ENCODE peak calls at places on chromosomes 16 and 17, in four cellular contexts. T is heart left ventricle, P is A549, Q is cardiac muscle cell. G is an unnamed sample.

GRCh38 chr16:66925322-66925840 is at the start of gene RRAD:
- DNase-seq in T (peak), P (no peak), Q (peak), G (no peak)

GRCh38 chr17:81926451-81927144 is 937 bp downstream of the MAFG start:
- DNase-seq in T (peak), P (peak), Q (peak), G (peak)

GRCh38 chr17:28985950-28986713 is 19.7 kb downstream of the SEZ6 start:
- DNase-seq in T (no peak), P (no peak), Q (no peak), G (peak)

GRCh38 chr16:22788190-22788530 is 25.8 kb upstream of the HS3ST2 start:
- DNase-seq in T (no peak), P (no peak), Q (no peak), G (no peak)

GRCh38 chr17:15951368-15952047 is 6.6 kb downstream of the ADORA2B start:
- DNase-seq in T (no peak), P (no peak), Q (no peak), G (no peak)

GRCh38 chr17:79948918-79949645 is 86.6 kb downstream of the TBC1D16 start:
- DNase-seq in T (peak), P (no peak), Q (no peak), G (no peak)

GRCh38 chr16:31273676-31274075 is 13.9 kb downstream of the ITGAM start:
- DNase-seq in T (no peak), P (no peak), Q (no peak), G (no peak)

GRCh38 chr16:62965831-62966230 is 929.6 kb upstream of the CDH8 start:
- DNase-seq in T (no peak), P (no peak), Q (no peak), G (no peak)

GRCh38 chr17:49522329-49522890 is 27.3 kb downstream of the NGFR start:
- DNase-seq in T (no peak), P (no peak), Q (no peak), G (no peak)

GRCh38 chr17:35170968-35171771 is 23.0 kb downstream of the SLC35G3 start:
- DNase-seq in T (no peak), P (peak), Q (peak), G (no peak)

DNA sequence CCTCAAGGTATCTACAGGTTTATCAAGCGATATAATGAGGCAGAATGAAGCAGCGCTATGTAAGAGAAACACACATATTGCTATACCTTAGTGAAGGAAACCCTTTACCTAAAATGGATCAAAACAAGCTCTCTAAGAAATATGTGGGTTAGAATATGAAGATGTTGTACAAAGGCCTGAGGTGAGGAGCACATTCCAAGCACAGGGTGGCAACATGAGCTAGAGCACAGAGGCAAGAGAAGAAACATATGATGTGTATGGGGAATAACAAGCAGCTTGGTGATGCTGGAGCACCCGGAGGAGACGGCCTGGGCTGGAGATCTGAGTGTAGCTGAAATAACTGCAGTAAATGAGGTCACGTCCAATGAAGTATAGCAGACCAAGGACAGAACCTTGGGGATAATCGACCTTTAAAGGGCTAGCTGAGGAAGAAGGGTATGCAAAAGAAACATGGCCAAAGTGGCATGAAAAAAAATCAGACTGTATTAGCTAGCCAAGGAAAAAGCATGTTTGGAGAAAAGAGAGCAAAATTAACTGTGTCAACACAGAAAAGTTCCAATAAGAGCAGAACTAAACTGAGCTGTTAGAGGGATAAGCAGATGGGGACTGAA is 44.0 kb downstream of the MARVELD3 start:
- DNase-seq in T (no peak), P (peak), Q (peak), G (no peak)
- TF ChIP-seq CTCF in T (no peak), P (no peak), Q (no peak), G (no peak)

GRCh38 chr16:85446846-85447656 is 166.1 kb upstream of the GSE1 start:
- DNase-seq in T (no peak), P (no peak), Q (no peak), G (no peak)
- TF ChIP-seq CTCF in T (no peak), P (no peak), Q (no peak), G (no peak)

GRCh38 chr16:57244767-57245471 is at the start of gene ARL2BP:
- DNase-seq in T (peak), P (peak), Q (peak), G (peak)
- TF ChIP-seq CTCF in T (no peak), P (peak), Q (no peak), G (no peak)

GRCh38 chr17:9183297-9183696 is 162.0 kb downstream of the NTN1 start:
- DNase-seq in T (no peak), P (no peak), Q (no peak), G (no peak)

GRCh38 chr17:9181640-9182039 is 160.3 kb downstream of the NTN1 start:
- DNase-seq in T (no peak), P (no peak), Q (no peak), G (no peak)

GRCh38 chr17:9177212-9177611 is 155.9 kb downstream of the NTN1 start:
- DNase-seq in T (peak), P (no peak), Q (peak), G (no peak)

GRCh38 chr17:9178319-9178718 is 157.0 kb downstream of the NTN1 start:
- DNase-seq in T (no peak), P (no peak), Q (no peak), G (no peak)

GRCh38 chr17:9179602-9180001 is 158.3 kb downstream of the NTN1 start:
- DNase-seq in T (no peak), P (no peak), Q (no peak), G (no peak)
- TF ChIP-seq CTCF in T (no peak), P (no peak), Q (no peak), G (no peak)

GRCh38 chr17:42403150-42403549 is 14.9 kb upstream of the STAT3 start:
- DNase-seq in T (no peak), P (no peak), Q (no peak), G (peak)
- TF ChIP-seq CTCF in T (no peak), P (peak), Q (peak), G (peak)

GRCh38 chr17:34163123-34163522 is 92.0 kb upstream of the CCL2 start:
- DNase-seq in T (no peak), P (no peak), Q (no peak), G (no peak)

GRCh38 chr17:34161600-34161999 is 93.5 kb upstream of the CCL2 start:
- DNase-seq in T (no peak), P (no peak), Q (no peak), G (no peak)

GRCh38 chr17:34166394-34166793 is 88.7 kb upstream of the CCL2 start:
- DNase-seq in T (no peak), P (no peak), Q (no peak), G (no peak)

GRCh38 chr17:34167359-34167758 is 87.7 kb upstream of the CCL2 start:
- DNase-seq in T (no peak), P (no peak), Q (peak), G (no peak)

GRCh38 chr17:34163681-34164080 is 91.4 kb upstream of the CCL2 start:
- DNase-seq in T (no peak), P (peak), Q (peak), G (no peak)
- TF ChIP-seq CTCF in T (peak), P (peak), Q (peak), G (peak)

DNA sequence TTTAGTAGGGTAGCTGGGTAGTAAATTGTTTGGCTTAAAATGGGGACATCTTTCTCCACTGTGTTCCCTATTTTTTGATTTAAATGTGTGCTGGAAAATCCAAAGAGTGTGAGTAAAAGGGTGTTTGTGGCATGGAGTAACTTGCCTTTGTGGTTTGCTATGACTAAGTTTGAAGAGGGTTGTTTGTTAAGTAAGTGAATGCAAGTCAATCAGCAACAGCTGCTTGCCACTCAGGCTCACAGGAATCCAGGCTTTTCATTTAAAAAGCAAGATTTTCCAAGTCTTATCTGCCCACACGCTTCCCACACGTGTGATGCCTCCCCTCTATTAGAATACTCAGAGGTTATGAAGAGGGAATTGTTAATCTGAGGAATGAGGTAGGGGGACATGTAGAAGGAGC is 847.7 kb upstream of the RBFOX1 start:
- DNase-seq in T (no peak), P (no peak), Q (no peak), G (no peak)
- TF ChIP-seq CTCF in T (no peak), P (no peak), Q (no peak), G (no peak)

GRCh38 chr16:57722651-57723050 is 12.9 kb upstream of the KATNB1 start:
- DNase-seq in T (no peak), P (no peak), Q (no peak), G (no peak)

GRCh38 chr16:57724541-57724940 is 11.0 kb upstream of the KATNB1 start:
- DNase-seq in T (no peak), P (no peak), Q (no peak), G (no peak)

GRCh38 chr16:57721765-57722499 is 13.6 kb upstream of the KATNB1 start:
- DNase-seq in T (no peak), P (no peak), Q (no peak), G (no peak)

GRCh38 chr16:57721356-57721755 is 14.2 kb upstream of the KATNB1 start:
- DNase-seq in T (no peak), P (no peak), Q (no peak), G (no peak)

DNA sequence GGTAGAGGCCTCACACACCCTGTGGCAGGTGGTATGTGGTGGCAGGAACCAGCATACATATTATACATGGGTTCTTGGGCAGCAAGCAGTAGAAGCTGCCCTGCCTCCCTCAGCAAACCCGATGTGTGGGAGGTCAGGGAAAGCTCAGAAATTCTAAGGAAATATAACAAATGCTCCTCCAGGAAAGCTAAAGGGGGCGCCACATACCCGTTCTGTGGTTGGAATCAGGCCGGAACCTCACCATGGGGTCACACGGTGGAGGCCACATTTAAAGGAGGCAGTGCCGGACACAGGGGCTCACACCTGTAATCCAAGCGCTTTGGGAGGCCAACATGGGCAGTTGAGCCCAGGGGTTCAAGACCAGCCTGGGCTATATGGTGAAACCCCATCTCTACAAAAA is 12.4 kb upstream of the KATNB1 start:
- DNase-seq in T (no peak), P (peak), Q (peak), G (no peak)
- TF ChIP-seq CTCF in T (no peak), P (peak), Q (peak), G (peak)

DNA sequence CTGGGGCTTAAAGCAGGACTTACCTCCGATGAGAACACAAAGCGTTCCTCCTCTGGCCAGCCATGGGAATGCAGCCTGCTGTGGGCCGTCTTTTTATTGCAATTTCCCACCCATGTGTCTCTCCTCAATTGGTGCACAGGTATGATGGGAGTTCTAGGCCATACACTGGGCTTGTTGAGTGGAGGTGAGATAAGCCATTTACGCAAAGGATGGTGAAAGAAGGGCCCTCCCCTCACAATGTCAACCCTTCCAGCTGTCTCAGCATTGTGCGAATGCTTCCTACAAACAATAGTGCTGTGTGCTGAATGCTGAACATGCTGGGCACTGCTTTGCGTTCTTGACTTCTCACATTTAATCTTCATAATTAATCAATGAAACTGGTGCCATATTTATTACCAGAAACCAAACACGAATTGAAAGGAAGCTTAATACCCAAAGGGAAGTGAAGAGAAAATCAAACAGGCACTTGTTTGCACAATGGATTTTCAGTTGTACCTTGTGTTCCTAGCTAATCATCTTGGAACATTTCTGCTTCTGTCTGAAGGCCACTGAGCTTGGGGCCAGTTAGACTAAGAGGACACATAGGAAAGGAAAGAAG is at the start of gene GP2:
- DNase-seq in T (no peak), P (peak), Q (no peak), G (no peak)
- TF ChIP-seq CTCF in T (no peak), P (no peak), Q (no peak), G (peak)

GRCh38 chr17:75404223-75404738 is 1.2 kb downstream of the GRB2 start:
- DNase-seq in T (peak), P (peak), Q (peak), G (peak)

GRCh38 chr17:75404739-75405364 is 626 bp downstream of the GRB2 start:
- DNase-seq in T (peak), P (peak), Q (peak), G (peak)

GRCh38 chr17:75406222-75406615 is 741 bp upstream of the GRB2 start:
- DNase-seq in T (no peak), P (no peak), Q (peak), G (no peak)

GRCh38 chr17:75407655-75408352 is 2.3 kb upstream of the GRB2 start:
- DNase-seq in T (no peak), P (no peak), Q (no peak), G (no peak)

DNA sequence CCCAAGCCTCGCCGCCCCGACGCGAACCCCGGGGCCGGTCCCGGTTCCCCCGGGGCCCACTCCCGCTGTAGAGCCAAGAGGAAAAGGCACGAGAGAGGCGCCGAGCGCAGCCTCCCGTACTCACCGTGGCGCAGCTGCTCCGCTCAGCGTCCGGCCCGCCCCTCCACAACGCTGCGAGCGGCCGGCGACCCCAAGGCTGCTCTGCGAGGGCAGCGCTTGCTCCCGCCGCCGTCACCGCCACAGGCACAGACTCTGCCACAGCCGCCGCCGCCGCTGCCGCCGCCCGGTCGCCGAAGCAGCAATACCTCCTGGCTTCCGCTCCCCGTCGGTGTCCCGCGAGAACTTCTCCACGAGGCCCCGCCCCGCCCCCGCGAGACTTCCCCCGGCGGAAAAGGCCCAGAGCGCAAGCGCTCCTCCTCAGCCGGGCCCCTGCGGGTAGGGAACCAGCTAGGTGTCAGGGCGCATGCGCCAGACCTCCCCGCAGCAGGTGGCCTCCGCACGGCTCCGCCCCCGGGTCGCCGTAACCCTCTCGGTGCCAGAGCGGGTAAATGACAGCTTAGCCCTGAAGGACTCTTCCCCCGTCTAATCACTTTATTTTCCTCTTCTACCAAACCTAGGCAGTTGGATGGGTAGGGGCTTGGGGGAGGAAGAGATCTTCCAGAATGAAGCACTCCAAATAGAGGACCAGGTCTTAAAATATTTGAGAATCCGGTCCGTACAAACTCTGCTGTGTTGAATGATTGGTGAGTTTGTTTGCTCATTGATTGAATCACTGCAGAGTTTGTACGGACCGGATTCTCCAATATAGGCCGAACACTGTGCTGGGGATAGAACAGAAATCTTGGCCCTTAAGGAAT is at the start of gene GRB2:
- DNase-seq in T (peak), P (peak), Q (peak), G (peak)
- TF ChIP-seq CTCF in T (no peak), P (no peak), Q (no peak), G (no peak)